ENCODE peak calls at places on chromosomes 5 and 9, in seven cellular contexts. Y, N, K, F, B, H and L are unnamed samples.
A peak's percentile ranks its signal among the peaks of the same experiment; 100 is the strongest.

GRCh38 chr5:62206150-62206829 is 99.7 kb upstream of the KIF2A start:
- DNase-seq in K (no peak), F (no peak), N (no peak), Y (peak; percentile 38), B (no peak), H (peak; percentile 85), L (no peak)

GRCh38 chr5:95075079-95075478 is 209.8 kb downstream of the MCTP1 start:
- DNase-seq in F (no peak), H (no peak), Y (no peak), N (no peak), B (no peak), K (no peak), L (no peak)

GRCh38 chr9:120436937-120437592 is 142.9 kb downstream of the CDK5RAP2 start:
- DNase-seq in Y (no peak), B (peak; percentile 58), N (no peak), H (no peak), F (no peak), K (no peak), L (peak; percentile 29)

GRCh38 chr5:107831612-107832395 is 161.1 kb upstream of the EFNA5 start:
- DNase-seq in N (no peak), B (no peak), Y (no peak), K (peak; percentile 78), H (no peak), F (no peak), L (no peak)

GRCh38 chr9:114396558-114397218 is 8.9 kb upstream of the AKNA start:
- DNase-seq in F (no peak), N (peak; percentile 78), K (no peak), B (no peak), Y (peak; percentile 7), H (peak; percentile 91), L (no peak)

GRCh38 chr5:1335540-1336095 is 9.3 kb downstream of the CLPTM1L start:
- DNase-seq in B (peak; percentile 35), N (no peak), F (no peak), H (no peak), K (no peak), Y (no peak), L (peak; percentile 42)

GRCh38 chr5:126108505-126108904 is 314.7 kb upstream of the GRAMD2B start:
- DNase-seq in K (no peak), Y (no peak), B (no peak), H (no peak), F (no peak), N (no peak), L (no peak)

GRCh38 chr5:10406636-10407035 is 35.0 kb upstream of the ROPN1L start:
- DNase-seq in N (no peak), Y (no peak), B (no peak), K (peak; percentile 3), H (no peak), F (no peak), L (no peak)

GRCh38 chr9:75063556-75064305 is 24.2 kb downstream of the NMRK1 start:
- DNase-seq in F (no peak), K (peak; percentile 27), Y (no peak), N (no peak), H (no peak), B (no peak), L (no peak)

GRCh38 chr5:77015938-77016569 is 14.2 kb upstream of the AGGF1 start:
- DNase-seq in Y (peak; percentile 57), N (no peak), F (no peak), B (no peak), H (peak; percentile 82), K (peak; percentile 54), L (no peak)

GRCh38 chr5:39730011-39730410 is 305.2 kb upstream of the DAB2 start:
- DNase-seq in H (no peak), F (no peak), Y (no peak), B (no peak), N (no peak), K (no peak), L (no peak)

GRCh38 chr9:129983891-129984290 is 59.1 kb downstream of the FNBP1 start:
- DNase-seq in B (no peak), H (no peak), K (peak; percentile 79), F (no peak), N (no peak), Y (no peak), L (no peak)

GRCh38 chr9:69180200-69180599 is 6.1 kb downstream of the TJP2 start:
- DNase-seq in F (no peak), B (no peak), H (no peak), Y (no peak), K (no peak), N (no peak), L (no peak)
- H3K4me1 ChIP-seq in F (peaks cover 8% of the 10 kb centered on the region), B (peaks cover 22% of the 10 kb centered on the region), H (peaks cover 14% of the 10 kb centered on the region), Y (peaks cover 55% of the 10 kb centered on the region), K (peaks cover 46% of the 10 kb centered on the region), N (peaks cover 8% of the 10 kb centered on the region), L (peaks cover 11% of the 10 kb centered on the region)

GRCh38 chr5:123094227-123094918 is 5.3 kb downstream of the PRDM6 start:
- DNase-seq in F (no peak), K (no peak), N (no peak), Y (no peak), B (no peak), H (peak; percentile 18), L (no peak)
- H3K4me3 ChIP-seq in F (no peak overlapping the region), K (no peak overlapping the region), N (no peak overlapping the region), Y (no peak overlapping the region), B (no peak overlapping the region), H (no peak overlapping the region), L (no peak overlapping the region)

GRCh38 chr9:93456022-93456421 is 2.6 kb upstream of the FAM120AOS start:
- DNase-seq in B (no peak), F (no peak), N (no peak), Y (no peak), K (no peak), H (no peak), L (no peak)
- H3K4me1 ChIP-seq in B (peaks cover 68% of the 10 kb centered on the region), F (peaks cover 33% of the 10 kb centered on the region), N (peaks cover 6% of the 10 kb centered on the region), Y (peaks cover 8% of the 10 kb centered on the region), K (peaks cover 6% of the 10 kb centered on the region), H (peaks cover 5% of the 10 kb centered on the region), L (peaks cover 58% of the 10 kb centered on the region)

GRCh38 chr9:99234618-99235017 is 12.5 kb downstream of the SEC61B start:
- DNase-seq in B (no peak), Y (no peak), K (no peak), F (no peak), N (no peak), H (no peak), L (no peak)

GRCh38 chr9:99237356-99237755 is 15.3 kb downstream of the SEC61B start:
- DNase-seq in K (peak; percentile 21), H (no peak), F (no peak), Y (no peak), B (no peak), N (no peak), L (no peak)

GRCh38 chr9:99235874-99236627 is 14.0 kb downstream of the SEC61B start:
- DNase-seq in K (no peak), B (no peak), H (no peak), F (no peak), Y (no peak), N (no peak), L (no peak)

GRCh38 chr9:99238331-99238730 is 16.2 kb downstream of the SEC61B start:
- DNase-seq in K (no peak), F (no peak), B (no peak), H (no peak), N (no peak), Y (no peak), L (no peak)

DNA sequence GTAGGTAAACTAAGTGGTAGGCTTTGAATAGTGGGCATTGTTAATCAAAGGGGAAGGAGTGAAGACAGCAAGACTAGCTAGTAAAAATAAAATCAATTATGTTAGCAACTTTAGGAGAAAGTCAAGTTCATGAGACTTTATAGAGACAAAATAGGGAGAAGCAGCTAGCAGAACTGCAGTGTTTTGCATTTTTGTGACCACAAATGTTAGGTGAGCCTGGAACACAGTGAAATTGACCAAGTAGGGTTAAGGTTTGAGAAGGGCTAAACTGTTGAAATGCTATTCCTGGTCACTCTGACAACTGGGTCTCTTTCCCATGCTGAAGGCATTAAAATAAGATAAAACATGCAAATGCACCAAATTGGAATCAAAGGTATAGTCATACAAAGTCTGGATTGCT is 13.0 kb downstream of the SEC61B start:
- DNase-seq in K (no peak), B (no peak), N (no peak), F (no peak), Y (no peak), H (no peak), L (no peak)
- H3K4me3 ChIP-seq in K (no peak overlapping the region), B (no peak overlapping the region), N (no peak overlapping the region), F (no peak overlapping the region), Y (no peak overlapping the region), H (no peak overlapping the region), L (no peak overlapping the region)

DNA sequence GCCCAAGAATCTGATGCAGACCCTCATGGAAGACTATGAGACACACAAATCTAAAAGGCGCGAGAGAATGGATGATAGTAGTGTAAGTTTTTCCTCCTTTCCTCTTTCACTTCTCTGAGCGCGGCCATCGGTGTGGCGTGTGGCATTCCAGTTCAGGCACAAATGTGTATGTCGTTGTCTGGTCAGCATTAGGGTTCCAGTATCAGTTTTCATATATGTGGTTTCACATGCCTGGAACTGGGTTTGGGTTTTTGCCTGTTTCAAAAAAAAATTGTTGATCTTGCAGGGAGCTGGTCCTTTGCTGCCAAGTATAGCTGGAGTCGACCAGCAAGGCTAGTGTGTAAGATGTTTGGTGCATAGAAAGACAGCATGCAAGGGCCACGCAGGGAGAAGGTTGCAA is 51.5 kb downstream of the C9orf152 start:
- DNase-seq in B (no peak), H (no peak), N (no peak), F (no peak), Y (no peak), K (no peak), L (no peak)
- H3K4me1 ChIP-seq in B (peaks cover 10% of the 10 kb centered on the region), H (peaks cover 1% of the 10 kb centered on the region), N (no peaks in the 10 kb centered on the region), F (no peaks in the 10 kb centered on the region), Y (peaks cover 9% of the 10 kb centered on the region), K (peaks cover 21% of the 10 kb centered on the region), L (no peaks in the 10 kb centered on the region)

GRCh38 chr5:157859227-157859575 is 256 bp upstream of the CLINT1 start:
- DNase-seq in H (no peak), N (no peak), Y (no peak), F (no peak), K (no peak), B (no peak), L (no peak)
- H3K4me3 ChIP-seq in H (no peak overlapping the region), N (peak overlapping the region; percentile 92), Y (peak overlapping the region; percentile 99), F (peak overlapping the region; percentile 82), K (peak overlapping the region; percentile 90), B (peak overlapping the region; percentile 99), L (peak overlapping the region; percentile 83)

DNA sequence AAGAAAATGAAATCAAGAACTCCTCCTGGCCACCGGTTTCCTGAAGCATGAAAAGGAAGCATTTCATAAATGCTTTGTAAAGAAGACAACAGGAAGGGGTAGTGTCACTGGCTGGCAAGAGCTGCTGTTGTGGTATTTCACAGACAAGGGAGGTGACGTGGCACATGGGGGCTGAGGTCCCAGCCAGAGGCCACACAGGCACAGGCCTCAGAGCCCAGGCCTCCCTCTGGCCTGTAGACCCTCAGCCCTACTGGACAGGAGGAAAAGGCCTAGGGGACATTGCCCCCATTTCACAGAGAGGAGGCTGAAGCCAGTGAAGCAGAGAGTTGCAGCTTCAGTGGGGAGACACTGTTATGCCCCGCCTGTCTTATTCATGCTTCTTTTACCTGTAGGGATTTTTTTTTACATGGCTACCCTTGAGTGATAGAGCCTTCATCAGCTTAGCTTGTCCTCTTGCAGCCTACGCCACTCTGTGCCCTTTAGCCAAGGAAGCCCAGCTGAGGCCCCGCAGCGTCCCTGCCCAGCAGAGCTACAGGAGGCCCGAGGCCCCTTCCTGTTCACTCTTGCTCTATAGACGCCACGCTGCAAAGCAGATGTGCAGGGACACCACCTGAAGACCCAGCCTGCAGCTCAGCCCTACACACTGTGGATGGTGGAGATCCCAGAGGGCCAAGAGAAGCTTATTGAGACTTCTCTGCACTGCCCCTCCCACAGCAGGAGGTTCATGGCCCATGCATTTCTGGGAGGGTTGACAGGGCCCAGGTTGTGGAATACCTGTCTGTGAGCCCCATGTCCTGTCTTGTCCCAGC is 33.8 kb downstream of the IRF1 start:
- DNase-seq in Y (no peak), F (no peak), N (no peak), B (peak; percentile 82), H (no peak), K (peak; percentile 62), L (peak; percentile 85)
- H3K4me1 ChIP-seq in Y (peaks cover 28% of the 10 kb centered on the region), F (peaks cover 35% of the 10 kb centered on the region), N (no peaks in the 10 kb centered on the region), B (peaks cover 36% of the 10 kb centered on the region), H (peaks cover 2% of the 10 kb centered on the region), K (peaks cover 42% of the 10 kb centered on the region), L (peaks cover 43% of the 10 kb centered on the region)